ENCODE peak calls at places on chromosomes 16 and 17, in four cellular contexts. One of them, this sample, is unnamed.

GRCh38 chr17:8047769-8048110 is 8.9 kb downstream of the ALOX15B start:
- DNase-seq in tibial nerve: no peak
- DNase-seq in A549: no peak
- DNase-seq in H1: no peak
- DNase-seq in this sample: no peak

GRCh38 chr16:77898671-77899211 is 110.4 kb downstream of the VAT1L start:
- DNase-seq in A549: no peak
- DNase-seq in H1: no peak
- DNase-seq in tibial nerve: no peak
- DNase-seq in this sample: no peak

GRCh38 chr16:73387979-73388378 is 340.1 kb upstream of the ZFHX3 start:
- DNase-seq in A549: no peak
- DNase-seq in tibial nerve: no peak
- DNase-seq in H1: no peak
- DNase-seq in this sample: no peak

GRCh38 chr17:45052052-45052772 is 780 bp upstream of the DCAKD start:
- DNase-seq in A549: peak; percentile 38
- DNase-seq in H1: peak; percentile 73
- DNase-seq in tibial nerve: peak; percentile 9
- DNase-seq in this sample: peak; percentile 62

GRCh38 chr17:73491648-73492047 is 152.6 kb downstream of the SDK2 start:
- DNase-seq in A549: no peak
- DNase-seq in tibial nerve: no peak
- DNase-seq in H1: no peak
- DNase-seq in this sample: no peak

GRCh38 chr16:82728901-82729300 is 102.1 kb downstream of the CDH13 start:
- DNase-seq in A549: no peak
- DNase-seq in H1: no peak
- DNase-seq in tibial nerve: no peak
- DNase-seq in this sample: no peak

GRCh38 chr17:55124730-55125129 is 140.0 kb upstream of the HLF start:
- DNase-seq in tibial nerve: no peak
- DNase-seq in A549: no peak
- DNase-seq in H1: no peak
- DNase-seq in this sample: no peak

GRCh38 chr17:58789160-58789559 is 33.5 kb downstream of the PPM1E start:
- DNase-seq in A549: no peak
- DNase-seq in tibial nerve: no peak
- DNase-seq in H1: no peak
- DNase-seq in this sample: no peak

GRCh38 chr16:82631701-82632685 is 5.2 kb downstream of the CDH13 start:
- DNase-seq in tibial nerve: no peak
- DNase-seq in H1: no peak
- DNase-seq in A549: peak; percentile 19
- DNase-seq in this sample: no peak

GRCh38 chr17:69142473-69142802 is 743 bp upstream of the ABCA6 start:
- DNase-seq in H1: no peak
- DNase-seq in A549: no peak
- DNase-seq in tibial nerve: peak; percentile 54
- DNase-seq in this sample: no peak

GRCh38 chr17:1001640-1002411 is 4.9 kb downstream of the TIMM22 start:
- DNase-seq in A549: no peak
- DNase-seq in tibial nerve: peak; percentile 41
- DNase-seq in H1: no peak
- DNase-seq in this sample: no peak

GRCh38 chr16:66580605-66581209 is 1.4 kb downstream of the CMTM2 start:
- DNase-seq in A549: no peak
- DNase-seq in H1: no peak
- DNase-seq in tibial nerve: no peak
- DNase-seq in this sample: no peak

GRCh38 chr16:23578096-23578830 is 17.9 kb downstream of the NDUFAB1 start:
- DNase-seq in A549: no peak
- DNase-seq in H1: no peak
- DNase-seq in tibial nerve: no peak
- DNase-seq in this sample: no peak

GRCh38 chr16:69166221-69166833 is 20.6 kb upstream of the SNTB2 start:
- DNase-seq in A549: no peak
- DNase-seq in tibial nerve: no peak
- DNase-seq in H1: no peak
- DNase-seq in this sample: no peak

GRCh38 chr17:35731239-35731931 is at the start of gene RASL10B:
- DNase-seq in H1: peak; percentile 85
- DNase-seq in A549: no peak
- DNase-seq in tibial nerve: peak; percentile 37
- DNase-seq in this sample: peak; percentile 75

GRCh38 chr17:61556224-61557188 is 34.5 kb downstream of the NACA2 start:
- DNase-seq in tibial nerve: no peak
- DNase-seq in H1: no peak
- DNase-seq in A549: no peak
- DNase-seq in this sample: no peak

GRCh38 chr17:27824176-27824575 is 23.8 kb upstream of the NOS2 start:
- DNase-seq in tibial nerve: no peak
- DNase-seq in H1: no peak
- DNase-seq in A549: no peak
- DNase-seq in this sample: no peak

GRCh38 chr17:68054296-68054900 is 18.9 kb downstream of the KPNA2 start:
- DNase-seq in tibial nerve: no peak
- DNase-seq in A549: no peak
- DNase-seq in H1: no peak
- DNase-seq in this sample: no peak

GRCh38 chr17:14019186-14019956 is 49.9 kb upstream of the COX10 start:
- DNase-seq in A549: no peak
- DNase-seq in H1: no peak
- DNase-seq in tibial nerve: no peak
- DNase-seq in this sample: no peak

GRCh38 chr17:5788266-5788900 is 204.1 kb upstream of the NLRP1 start:
- DNase-seq in H1: no peak
- DNase-seq in tibial nerve: no peak
- DNase-seq in A549: no peak
- DNase-seq in this sample: no peak

GRCh38 chr17:58806046-58806445 is 50.4 kb downstream of the PPM1E start:
- DNase-seq in tibial nerve: no peak
- DNase-seq in H1: no peak
- DNase-seq in A549: no peak
- DNase-seq in this sample: no peak

GRCh38 chr17:80507965-80508364 is 31.6 kb upstream of the NPTX1 start:
- DNase-seq in A549: no peak
- DNase-seq in tibial nerve: no peak
- DNase-seq in H1: no peak
- DNase-seq in this sample: no peak

GRCh38 chr16:29812754-29813643 is 1.0 kb downstream of the PRRT2 start:
- DNase-seq in tibial nerve: no peak
- DNase-seq in H1: no peak
- DNase-seq in A549: no peak
- DNase-seq in this sample: no peak

GRCh38 chr16:54289242-54290051 is 2.9 kb upstream of the IRX3 start:
- DNase-seq in A549: no peak
- DNase-seq in H1: peak; percentile 76
- DNase-seq in tibial nerve: no peak
- DNase-seq in this sample: peak; percentile 12

GRCh38 chr17:64148017-64148631 is 18.2 kb upstream of the ERN1 start:
- DNase-seq in tibial nerve: no peak
- DNase-seq in A549: peak; percentile 25
- DNase-seq in H1: no peak
- DNase-seq in this sample: no peak

GRCh38 chr17:77127735-77128361 is 12.9 kb upstream of the SEC14L1 start:
- DNase-seq in A549: no peak
- DNase-seq in tibial nerve: peak; percentile 65
- DNase-seq in H1: no peak
- DNase-seq in this sample: no peak
- H3K27ac ChIP-seq in A549: peak overlapping the region; percentile 3
- H3K27ac ChIP-seq in tibial nerve: peak overlapping the region; percentile 55
- H3K27ac ChIP-seq in H1: no peak overlapping the region
- H3K27ac ChIP-seq in this sample: no peak overlapping the region

GRCh38 chr17:42408076-42408475 is 15.0 kb downstream of the CAVIN1 start:
- DNase-seq in H1: no peak
- DNase-seq in A549: no peak
- DNase-seq in tibial nerve: no peak
- DNase-seq in this sample: no peak

GRCh38 chr17:42405076-42405475 is 16.8 kb upstream of the STAT3 start:
- DNase-seq in A549: no peak
- DNase-seq in tibial nerve: no peak
- DNase-seq in H1: no peak
- DNase-seq in this sample: no peak

GRCh38 chr17:42406602-42407288 is 16.3 kb downstream of the CAVIN1 start:
- DNase-seq in tibial nerve: no peak
- DNase-seq in H1: no peak
- DNase-seq in A549: no peak
- DNase-seq in this sample: no peak

GRCh38 chr17:42405963-42406495 is 17.0 kb downstream of the CAVIN1 start:
- DNase-seq in A549: peak; percentile 82
- DNase-seq in H1: peak; percentile 96
- DNase-seq in tibial nerve: peak; percentile 96
- DNase-seq in this sample: peak; percentile 89

GRCh38 chr17:42407289-42407836 is 15.7 kb downstream of the CAVIN1 start:
- DNase-seq in H1: peak; percentile 72
- DNase-seq in A549: peak; percentile 89
- DNase-seq in tibial nerve: peak; percentile 71
- DNase-seq in this sample: peak; percentile 71
- TF ChIP-seq EP300 in H1: no peak
- TF ChIP-seq EP300 in A549: no peak
- TF ChIP-seq EP300 in tibial nerve: peak; percentile 79
- TF ChIP-seq EP300 in this sample: no peak

DNA sequence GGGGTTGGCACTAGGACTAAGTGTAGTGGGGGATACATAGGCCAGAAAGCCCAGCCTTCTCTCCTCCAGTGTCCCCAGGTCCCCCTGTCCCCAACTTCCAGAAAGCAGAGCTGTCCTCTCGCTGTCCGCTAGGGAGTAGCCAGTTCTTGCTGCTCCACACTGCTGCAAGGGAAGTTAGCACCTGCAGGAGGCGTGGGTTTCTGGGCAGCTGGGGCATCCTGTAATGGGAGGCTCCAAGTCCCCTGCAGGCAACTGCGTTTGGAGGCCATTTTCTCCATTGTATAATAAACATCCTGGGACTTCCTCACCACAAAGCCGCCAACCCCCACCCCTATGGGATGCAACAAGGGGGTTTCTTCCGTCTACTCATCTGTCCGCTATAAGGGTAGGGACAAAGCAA is 1.7 kb downstream of the RPRML start:
- DNase-seq in A549: peak; percentile 89
- DNase-seq in H1: peak; percentile 82
- DNase-seq in tibial nerve: no peak
- DNase-seq in this sample: no peak
- TF ChIP-seq CTCF in A549: peak; percentile 24
- TF ChIP-seq CTCF in H1: peak; percentile 77
- TF ChIP-seq CTCF in tibial nerve: no peak
- TF ChIP-seq CTCF in this sample: no peak

DNA sequence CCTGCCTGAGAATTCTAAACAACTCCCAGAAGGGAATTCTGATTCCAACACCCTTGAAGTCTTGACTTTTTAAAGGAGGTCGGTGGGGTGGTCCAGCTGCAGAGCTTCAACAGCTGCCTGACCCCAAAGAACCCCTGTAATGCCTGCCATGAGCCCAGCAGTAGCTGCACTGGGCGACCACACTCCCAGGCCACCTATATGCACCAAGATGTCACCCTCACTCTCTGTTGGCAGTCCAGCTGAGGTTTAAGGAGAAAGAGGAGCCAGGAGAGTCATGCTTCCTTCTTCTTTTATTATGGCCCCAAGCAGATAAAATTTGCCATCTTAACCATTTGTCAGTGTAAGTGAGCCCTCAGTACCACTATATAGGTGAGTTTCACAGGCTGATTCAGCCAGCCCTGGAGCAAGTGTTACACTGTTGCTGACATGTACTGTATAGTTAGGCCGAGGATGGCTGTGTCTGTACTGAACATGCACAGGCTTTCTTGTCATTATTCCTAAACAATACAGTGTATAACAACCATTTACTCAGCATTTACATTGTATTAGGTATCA is 53.9 kb downstream of the AMFR start:
- DNase-seq in A549: no peak
- DNase-seq in H1: no peak
- DNase-seq in tibial nerve: no peak
- DNase-seq in this sample: no peak
- H3K27ac ChIP-seq in A549: peak overlapping the region; percentile 51
- H3K27ac ChIP-seq in H1: no peak overlapping the region
- H3K27ac ChIP-seq in tibial nerve: no peak overlapping the region
- H3K27ac ChIP-seq in this sample: no peak overlapping the region

GRCh38 chr17:78734841-78735641 is 47.0 kb downstream of the CYTH1 start:
- DNase-seq in tibial nerve: no peak
- DNase-seq in H1: no peak
- DNase-seq in A549: no peak
- DNase-seq in this sample: no peak
- TF ChIP-seq EP300 in tibial nerve: no peak
- TF ChIP-seq EP300 in H1: no peak
- TF ChIP-seq EP300 in A549: no peak
- TF ChIP-seq EP300 in this sample: no peak